ENCODE peak calls at places on chromosomes 5 and 9, in four cellular contexts. E is anterior cingulate cortex, C is choroid plexus epithelial cell, Y is left ventricle myocardium superior. W is an unnamed sample.

GRCh38 chr5:119290161-119290569 is 65.7 kb upstream of the TNFAIP8 start:
- DNase-seq in E (no peak), C (peak), Y (no peak), W (no peak)

GRCh38 chr5:35884125-35884788 is 27.6 kb downstream of the IL7R start:
- DNase-seq in E (no peak), C (peak), Y (no peak), W (peak)

GRCh38 chr5:132771559-132771998 is 5.5 kb downstream of the SEPTIN8 start:
- DNase-seq in E (no peak), C (peak), Y (peak), W (no peak)

GRCh38 chr9:137174722-137175293 is 3.0 kb upstream of the TMEM210 start:
- DNase-seq in E (no peak), C (no peak), Y (no peak), W (no peak)

GRCh38 chr5:73464016-73464745 is 15.6 kb upstream of the FOXD1 start:
- DNase-seq in E (no peak), C (peak), Y (no peak), W (no peak)

GRCh38 chr9:87711857-87712800 is 13.8 kb upstream of the CTSL start:
- DNase-seq in E (no peak), C (peak), Y (no peak), W (no peak)

GRCh38 chr9:91978739-91979414 is 28.8 kb upstream of the ROR2 start:
- DNase-seq in E (no peak), C (peak), Y (no peak), W (peak)

GRCh38 chr5:53151713-53152458 is 42.3 kb upstream of the MOCS2 start:
- DNase-seq in E (no peak), C (peak), Y (no peak), W (no peak)

GRCh38 chr9:127067603-127068220 is 54.7 kb downstream of the ANGPTL2 start:
- DNase-seq in E (no peak), C (no peak), Y (no peak), W (no peak)

GRCh38 chr5:122375801-122376200 is 63.8 kb downstream of the SNCAIP start:
- DNase-seq in E (no peak), C (no peak), Y (no peak), W (no peak)